ENCODE peak calls at places on chromosomes 1 and 21, in five cellular contexts. Z is SK-N-SH, T is GM12878, I is K562, X is H1. W is an unnamed sample.

GRCh38 chr1:166956057-166956850 is 19.1 kb downstream of the ILDR2 start:
- DNase-seq in Z (no peak), T (no peak), I (no peak), X (no peak), W (no peak)

GRCh38 chr1:23562138-23562819 is 3.0 kb upstream of the ID3 start:
- DNase-seq in Z (peak; percentile 92), T (no peak), I (peak; percentile 96), X (peak; percentile 87), W (peak; percentile 98)

GRCh38 chr1:84632975-84633427 is 57.3 kb downstream of the SSX2IP start:
- DNase-seq in Z (no peak), T (no peak), I (no peak), X (no peak), W (no peak)

GRCh38 chr1:79460773-79461436 is 454.4 kb upstream of the ADGRL4 start:
- DNase-seq in Z (no peak), T (peak; percentile 78), I (no peak), X (no peak), W (no peak)

GRCh38 chr1:100038401-100039306 is 68.9 kb downstream of the SLC35A3 start:
- DNase-seq in Z (peak; percentile 82), T (no peak), I (peak; percentile 73), X (peak; percentile 73), W (peak; percentile 35)

GRCh38 chr1:111142358-111142975 is 2.4 kb downstream of the CEPT1 start:
- DNase-seq in Z (no peak), T (no peak), I (no peak), X (no peak), W (peak; percentile 55)

GRCh38 chr1:39886757-39887231 is 3.5 kb upstream of the TRIT1 start:
- DNase-seq in Z (peak; percentile 66), T (no peak), I (no peak), X (no peak), W (no peak)

GRCh38 chr1:223001653-223002634 is 141.1 kb downstream of the TLR5 start:
- DNase-seq in Z (no peak), T (no peak), I (no peak), X (no peak), W (no peak)

GRCh38 chr1:9844746-9845145 is 21.0 kb upstream of the CLSTN1 start:
- DNase-seq in Z (no peak), T (no peak), I (no peak), X (no peak), W (no peak)

GRCh38 chr1:9845914-9846313 is 22.1 kb upstream of the CLSTN1 start:
- DNase-seq in Z (no peak), T (no peak), I (no peak), X (no peak), W (no peak)

GRCh38 chr1:9843576-9843945 is 19.8 kb upstream of the CLSTN1 start:
- DNase-seq in Z (peak; percentile 41), T (no peak), I (no peak), X (no peak), W (no peak)

GRCh38 chr1:9842781-9843575 is 19.2 kb upstream of the CLSTN1 start:
- DNase-seq in Z (peak; percentile 21), T (no peak), I (no peak), X (no peak), W (no peak)

GRCh38 chr1:9844106-9844505 is 20.3 kb upstream of the CLSTN1 start:
- DNase-seq in Z (peak; percentile 23), T (no peak), I (no peak), X (no peak), W (no peak)
- TF ChIP-seq CHD2 in Z (no peak), T (no peak), I (no peak), X (no peak), W (no peak)

GRCh38 chr1:114153621-114154145 is at the start of gene SYT6:
- DNase-seq in Z (peak; percentile 60), T (no peak), I (no peak), X (peak; percentile 66), W (no peak)

GRCh38 chr1:114154146-114154962 is 685 bp upstream of the SYT6 start:
- DNase-seq in Z (peak; percentile 66), T (no peak), I (peak; percentile 27), X (peak; percentile 85), W (no peak)

GRCh38 chr1:114152211-114153050 is 1.2 kb downstream of the SYT6 start:
- DNase-seq in Z (peak; percentile 87), T (no peak), I (no peak), X (peak; percentile 71), W (no peak)

GRCh38 chr1:114154963-114155322 is 1.3 kb upstream of the SYT6 start:
- DNase-seq in Z (peak; percentile 58), T (no peak), I (no peak), X (peak; percentile 86), W (no peak)

DNA sequence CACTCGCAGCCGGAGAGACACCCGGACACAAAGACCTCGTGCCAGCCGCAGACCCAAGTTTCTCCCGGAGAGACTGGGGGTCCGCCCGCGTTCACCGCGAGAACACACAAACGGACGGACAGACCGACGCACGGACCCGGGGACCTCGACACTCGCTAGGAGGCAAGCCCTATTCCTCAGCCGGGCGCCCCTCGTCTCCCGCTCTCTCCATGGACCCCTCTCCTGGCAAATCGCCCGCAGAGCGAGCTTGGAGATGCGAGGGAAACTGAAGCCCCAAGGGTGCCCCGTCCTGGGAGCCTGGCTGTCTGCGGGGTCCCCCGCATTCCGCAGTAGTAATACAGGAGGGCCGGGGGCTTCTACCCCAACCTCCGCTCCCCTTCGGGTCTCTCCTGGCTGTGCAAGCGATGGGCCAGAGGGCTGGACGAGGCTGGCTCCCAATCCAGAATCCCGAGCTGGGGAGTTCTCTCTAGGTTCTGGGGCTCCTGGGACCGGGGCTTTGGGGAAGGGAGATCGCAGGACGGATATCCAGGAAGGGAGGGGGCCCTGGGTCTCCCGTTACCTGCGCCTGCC is 533 bp downstream of the SYT6 start:
- DNase-seq in Z (no peak), T (no peak), I (no peak), X (peak; percentile 67), W (no peak)
- H3K9ac ChIP-seq in Z (no peak overlapping the region), T (no peak overlapping the region), I (no peak overlapping the region), X (peak overlapping the region; percentile 80), W (no peak overlapping the region)

GRCh38 chr1:21907079-21907418 is 30.1 kb downstream of the HSPG2 start:
- DNase-seq in Z (no peak), T (no peak), I (no peak), X (no peak), W (no peak)
- TF ChIP-seq USF2 in Z (no peak), T (no peak), I (no peak), X (no peak), W (no peak)

GRCh38 chr21:35206141-35207125 is 157.3 kb upstream of the RUNX1 start:
- DNase-seq in Z (no peak), T (no peak), I (peak; percentile 75), X (no peak), W (no peak)

GRCh38 chr21:35203093-35204021 is 154.3 kb upstream of the RUNX1 start:
- DNase-seq in Z (no peak), T (no peak), I (no peak), X (no peak), W (no peak)

GRCh38 chr21:35207322-35207721 is 158.2 kb upstream of the RUNX1 start:
- DNase-seq in Z (no peak), T (no peak), I (no peak), X (no peak), W (no peak)

GRCh38 chr21:35204125-35204524 is 155.0 kb upstream of the RUNX1 start:
- DNase-seq in Z (no peak), T (no peak), I (no peak), X (no peak), W (no peak)

GRCh38 chr21:35204850-35205564 is 155.9 kb upstream of the RUNX1 start:
- DNase-seq in Z (no peak), T (no peak), I (peak; percentile 69), X (no peak), W (no peak)
- TF ChIP-seq CHD2 in Z (no peak), T (no peak), I (no peak), X (no peak), W (no peak)

DNA sequence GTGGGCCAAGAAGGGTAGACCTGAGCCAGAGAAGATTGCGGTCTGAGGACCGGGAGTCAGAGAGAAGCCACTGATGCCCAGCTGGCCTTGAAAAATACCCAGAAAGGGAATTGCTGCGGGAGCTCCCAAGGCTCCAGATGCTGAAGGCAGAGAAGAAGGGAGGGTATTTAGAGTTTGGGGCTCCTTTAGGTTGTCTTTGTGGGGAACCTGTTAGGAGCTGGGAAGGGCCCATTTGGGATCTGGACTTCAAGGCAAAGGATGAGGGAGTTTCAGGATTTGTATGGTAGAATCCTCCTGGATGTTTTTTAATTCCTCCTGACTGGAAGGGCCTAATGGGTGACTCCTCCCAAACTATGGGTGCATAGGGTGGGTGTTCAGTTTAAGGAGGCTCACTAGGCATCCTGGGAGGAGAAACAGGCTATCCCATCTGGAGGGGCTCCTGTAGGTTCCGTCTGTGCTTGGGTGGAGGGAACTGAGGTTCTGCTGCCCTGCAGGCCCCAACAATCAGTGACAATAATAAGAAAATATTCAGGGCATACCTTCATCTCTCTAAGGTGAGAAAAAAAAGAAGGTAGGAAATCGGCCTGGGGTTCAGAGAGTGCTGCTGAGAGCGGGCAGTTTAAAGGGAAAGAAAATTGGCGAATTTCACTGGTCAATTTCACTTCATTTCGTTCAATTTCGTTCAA is 5.1 kb downstream of the FOXD2 start:
- DNase-seq in Z (peak; percentile 15), T (no peak), I (no peak), X (no peak), W (no peak)
- H3K9ac ChIP-seq in Z (no peak overlapping the region), T (no peak overlapping the region), I (no peak overlapping the region), X (no peak overlapping the region), W (no peak overlapping the region)

W was measured in HepG2.